ENCODE peak calls at places on chromosomes 12 and 14, in eight cellular contexts. C is lower leg skin, W is adrenal gland, A is kidney, K is left ventricle myocardium inferior, P is mucosa of descending colon, E is OCI-LY7, J is tibial artery. G is an unnamed sample.

GRCh38 chr14:96184737-96185136 is 19.9 kb upstream of the BDKRB2 start:
- DNase-seq in C (no peak), W (no peak), A (no peak), K (no peak), P (no peak), E (no peak), J (no peak), G (peak; percentile 84)

GRCh38 chr12:100926669-100927248 is 132.2 kb downstream of the ANO4 start:
- DNase-seq in C (no peak), W (no peak), A (no peak), K (no peak), P (no peak), E (no peak), J (no peak), G (peak; percentile 45)

GRCh38 chr12:62278022-62278421 is 17.8 kb downstream of the USP15 start:
- DNase-seq in C (no peak), W (no peak), A (no peak), K (no peak), P (no peak), E (no peak), J (no peak), G (no peak)

GRCh38 chr14:52007637-52008036 is 18.3 kb downstream of the RTRAF start:
- DNase-seq in C (no peak), W (no peak), A (no peak), K (no peak), P (no peak), E (no peak), J (no peak), G (no peak)

GRCh38 chr14:100305446-100306255 is 593 bp downstream of the SLC25A29 start:
- DNase-seq in C (peak; percentile 92), W (peak; percentile 65), A (peak; percentile 88), K (peak; percentile 33), P (peak; percentile 72), E (peak; percentile 43), J (no peak), G (no peak)

GRCh38 chr12:62767506-62767905 is 167.4 kb downstream of the PPM1H start:
- DNase-seq in C (peak; percentile 45), W (no peak), A (no peak), K (no peak), P (no peak), E (no peak), J (no peak), G (peak; percentile 60)

GRCh38 chr12:25276199-25276937 is 25.6 kb upstream of the KRAS start:
- DNase-seq in C (no peak), W (peak; percentile 52), A (no peak), K (no peak), P (peak; percentile 35), E (no peak), J (no peak), G (peak; percentile 79)

GRCh38 chr14:66850258-66850897 is 338.9 kb upstream of the GARIN2 start:
- DNase-seq in C (no peak), W (no peak), A (no peak), K (no peak), P (no peak), E (no peak), J (no peak), G (no peak)

GRCh38 chr14:37595809-37596595 is 573 bp downstream of the TTC6 start:
- DNase-seq in C (no peak), W (no peak), A (peak; percentile 66), K (no peak), P (peak; percentile 92), E (no peak), J (no peak), G (no peak)

GRCh38 chr12:58502236-58502635 is 418.1 kb downstream of the LRIG3 start:
- DNase-seq in C (no peak), W (no peak), A (no peak), K (no peak), P (no peak), E (no peak), J (no peak), G (no peak)

GRCh38 chr14:70213721-70214282 is 25.1 kb upstream of the SLC8A3 start:
- DNase-seq in C (no peak), W (no peak), A (no peak), K (no peak), P (no peak), E (no peak), J (no peak), G (no peak)

GRCh38 chr14:105857223-105857815 is 330.9 kb downstream of the TMEM121 start:
- DNase-seq in C (peak; percentile 70), W (no peak), A (peak; percentile 59), K (peak; percentile 7), P (peak; percentile 23), E (peak; percentile 68), J (no peak), G (no peak)

GRCh38 chr14:92492261-92492660 is 21.3 kb upstream of the RIN3 start:
- DNase-seq in C (peak; percentile 79), W (no peak), A (no peak), K (no peak), P (no peak), E (no peak), J (peak; percentile 65), G (peak; percentile 31)
- TF ChIP-seq CTCF in C (no peak), W (no peak), A (no peak), K (no peak), P (no peak), E (no peak), J (no peak), G (no peak)

DNA sequence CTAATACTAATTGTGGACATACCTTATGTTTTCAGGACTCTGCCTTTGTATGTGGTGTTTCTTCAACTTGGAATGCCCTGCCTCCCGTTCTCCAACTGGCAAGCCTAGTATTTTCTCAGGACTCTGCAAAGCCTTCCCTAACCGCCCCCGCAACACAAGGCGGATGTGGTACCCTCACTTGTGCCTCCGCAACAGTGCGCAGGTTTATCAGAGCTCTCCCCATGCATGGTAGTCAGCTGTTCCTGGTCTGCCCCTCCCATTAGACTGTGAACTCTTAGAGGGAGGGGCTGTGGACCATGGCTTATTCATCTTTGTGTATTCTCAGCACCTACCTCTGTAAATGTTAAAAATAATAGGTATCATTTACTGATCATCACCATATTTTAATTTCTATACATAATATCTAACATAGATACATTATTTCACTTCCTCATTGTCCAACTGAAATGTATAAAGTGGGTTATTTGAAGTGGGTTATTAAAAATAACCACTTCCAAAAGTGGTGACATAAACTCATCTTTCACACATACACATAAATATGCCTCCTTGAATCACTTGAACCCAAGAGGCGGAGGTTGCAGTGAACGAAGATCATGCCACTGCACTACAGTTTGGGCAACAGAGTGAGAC is 9.0 kb downstream of the LPAR5 start:
- DNase-seq in C (no peak), W (no peak), A (no peak), K (no peak), P (no peak), E (peak; percentile 80), J (no peak), G (no peak)
- H3K4me3 ChIP-seq in C (no peak overlapping the region), W (no peak overlapping the region), A (no peak overlapping the region), K (no peak overlapping the region), P (no peak overlapping the region), E (peak overlapping the region; percentile 61), J (no peak overlapping the region), G (no peak overlapping the region)

DNA sequence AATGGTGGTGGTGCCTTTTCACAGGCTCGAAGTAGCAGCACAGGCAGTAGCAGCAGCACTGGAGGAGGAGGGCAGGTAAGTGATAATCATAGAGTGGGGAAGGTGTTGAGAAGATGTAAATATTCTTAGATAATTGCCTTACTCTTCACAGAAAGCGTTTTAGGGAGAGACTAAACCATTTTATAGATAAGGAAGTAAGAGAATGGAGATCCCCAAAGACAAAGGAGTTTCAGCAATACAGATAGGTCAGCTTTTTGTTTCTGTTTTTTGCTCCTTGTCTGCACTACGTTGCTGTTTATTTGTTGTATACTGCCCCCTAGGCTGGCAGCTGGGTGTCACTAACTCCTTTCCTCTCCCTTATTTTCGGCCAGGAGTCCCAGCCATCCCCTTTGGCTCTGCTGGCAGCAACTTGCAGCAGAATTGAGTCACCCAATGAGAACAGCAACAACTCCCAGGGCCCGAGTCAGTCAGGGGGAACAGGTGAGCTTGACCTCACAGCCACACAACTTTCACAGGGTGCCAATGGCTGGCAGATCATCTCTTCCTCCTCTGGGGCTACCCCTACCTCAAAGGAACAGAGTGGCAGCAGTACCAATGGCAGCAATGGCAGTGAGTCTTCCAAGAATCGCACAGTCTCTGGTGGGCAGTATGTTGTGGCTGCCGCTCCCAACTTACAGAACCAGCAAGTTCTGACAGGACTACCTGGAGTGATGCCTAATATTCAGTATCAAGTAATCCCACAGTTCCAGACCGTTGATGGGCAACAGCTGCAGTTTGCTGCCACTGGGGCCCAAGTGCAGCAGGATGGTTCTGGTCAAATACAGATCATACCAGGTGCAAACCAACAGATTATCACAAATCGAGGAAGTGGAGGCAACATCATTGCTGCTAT is 2.0 kb downstream of the SP1 start:
- DNase-seq in C (no peak), W (peak; percentile 75), A (peak; percentile 87), K (peak; percentile 34), P (peak; percentile 61), E (peak; percentile 67), J (peak; percentile 64), G (peak; percentile 77)
- TF ChIP-seq CTCF in C (no peak), W (peak; percentile 55), A (peak; percentile 74), K (peak; percentile 44), P (peak; percentile 39), E (peak; percentile 83), J (no peak), G (peak; percentile 50)

GRCh38 chr12:53749986-53750811 is 1.6 kb downstream of the CISTR start:
- DNase-seq in C (no peak), W (no peak), A (no peak), K (no peak), P (no peak), E (peak; percentile 73), J (no peak), G (no peak)

GRCh38 chr12:53752651-53753050 is 872 bp upstream of the CISTR start:
- DNase-seq in C (no peak), W (no peak), A (no peak), K (no peak), P (no peak), E (peak; percentile 42), J (no peak), G (no peak)

GRCh38 chr12:53751336-53752191 is at the start of gene CISTR:
- DNase-seq in C (no peak), W (no peak), A (peak; percentile 77), K (no peak), P (peak; percentile 44), E (peak; percentile 84), J (no peak), G (no peak)

GRCh38 chr12:53752192-53752601 is 418 bp upstream of the CISTR start:
- DNase-seq in C (no peak), W (no peak), A (no peak), K (no peak), P (no peak), E (peak; percentile 45), J (no peak), G (no peak)

GRCh38 chr12:53750812-53751335 is 905 bp downstream of the CISTR start:
- DNase-seq in C (no peak), W (no peak), A (peak; percentile 81), K (peak; percentile 32), P (peak; percentile 45), E (peak; percentile 66), J (no peak), G (no peak)
- H3K4me3 ChIP-seq in C (peak overlapping the region; percentile 29), W (no peak overlapping the region), A (peak overlapping the region; percentile 7), K (peak overlapping the region; percentile 73), P (no peak overlapping the region), E (peak overlapping the region; percentile 74), J (peak overlapping the region; percentile 50), G (peak overlapping the region; percentile 13)

G was measured in fibroblast of the aortic adventitia.